ENCODE peak calls at places on chromosomes 4 and X, in ten cellular contexts. N is testis; G is CD8-positive, alpha-beta memory T cell; L is lower lobe of right lung; Z is HepG2; F is aorta; A is GM23248; J is tibial artery; Y is brain microvascular endothelial cell; X is thoracic aorta. D is an unnamed sample. For H3K36me3, the result is how much of the 10 kb centered on the place peaks cover.

GRCh38 chr4:79211490-79211889 is 114.4 kb downstream of the NAA11 start:
- DNase-seq in J (no peak), N (no peak), F (no peak), G (no peak), A (no peak), X (no peak), L (no peak), Y (no peak), Z (no peak), D (no peak)

GRCh38 chr4:146478009-146478408 is 43.7 kb downstream of the SLC10A7 start:
- DNase-seq in A (no peak), F (no peak), Y (no peak), X (no peak), N (no peak), L (no peak), Z (no peak), G (no peak), J (no peak), D (no peak)

GRCh38 chrX:30657542-30658238 is 4.5 kb downstream of the GK start:
- DNase-seq in N (no peak), F (no peak), A (peak), L (no peak), Y (peak), Z (no peak), J (no peak), X (no peak), G (no peak), D (peak)

GRCh38 chr4:161791796-161792556 is 371.8 kb downstream of the FSTL5 start:
- DNase-seq in J (no peak), Z (no peak), F (peak), N (no peak), A (no peak), X (no peak), L (no peak), G (no peak), Y (no peak), D (no peak)

GRCh38 chr4:106062452-106062875 is 167.2 kb downstream of the NPNT start:
- DNase-seq in N (no peak), L (no peak), F (no peak), A (peak), G (no peak), Y (peak), Z (peak), X (no peak), J (no peak), D (peak)

GRCh38 chrX:119190251-119190651 is 45.8 kb upstream of the PGRMC1 start:
- DNase-seq in F (no peak), J (peak), Y (no peak), N (no peak), A (peak), X (no peak), G (no peak), L (no peak), Z (no peak), D (no peak)

GRCh38 chrX:39427492-39428289 is 626.4 kb downstream of the MID1IP1 start:
- DNase-seq in Y (peak), X (no peak), N (no peak), Z (no peak), L (no peak), G (no peak), J (no peak), A (peak), F (no peak), D (peak)

GRCh38 chr4:62455871-62456270 is 1255.7 kb downstream of the ADGRL3 start:
- DNase-seq in Y (peak), J (no peak), G (no peak), N (no peak), L (no peak), X (no peak), F (no peak), Z (no peak), A (no peak), D (peak)

GRCh38 chrX:84046403-84046984 is 141.5 kb downstream of the RPS6KA6 start:
- DNase-seq in Y (no peak), L (no peak), Z (peak), F (no peak), A (peak), N (peak), G (no peak), J (no peak), X (no peak), D (peak)

GRCh38 chrX:78658851-78659744 is at the start of gene RTL3:
- DNase-seq in N (no peak), Z (no peak), L (no peak), F (no peak), A (peak), X (no peak), G (no peak), Y (peak), J (no peak), D (peak)

DNA sequence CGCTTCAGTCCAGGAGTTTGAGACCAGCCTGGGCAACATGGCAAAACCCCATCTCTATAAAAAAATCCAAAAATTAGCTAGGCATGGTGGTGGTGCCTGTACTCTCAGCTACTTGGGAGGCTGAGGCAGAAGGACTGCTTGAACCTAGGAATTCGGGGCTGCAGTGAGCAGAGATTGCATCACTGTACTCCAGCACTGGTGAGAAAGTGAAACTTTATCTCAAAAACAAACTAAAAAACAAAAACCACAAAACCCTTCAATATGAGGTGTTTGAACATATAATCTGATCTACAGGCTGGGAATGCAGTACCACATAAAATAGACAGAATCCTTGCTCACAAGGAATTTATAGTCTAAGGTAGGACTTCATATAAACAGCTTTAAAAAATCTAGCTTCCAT is 103.9 kb downstream of the PDS5A start:
- DNase-seq in N (no peak), X (no peak), Z (no peak), F (no peak), J (no peak), Y (peak), G (no peak), L (no peak), A (peak), D (no peak)
- H3K36me3 ChIP-seq in N (under half), X (under half), Z (half or more), F (under half), J (half or more), Y (under half), G (under half), L (half or more), A (half or more), D (under half)

GRCh38 chrX:154466036-154466435 is 8.0 kb downstream of the PLXNA3 start:
- DNase-seq in A (no peak), J (no peak), Z (no peak), G (no peak), L (no peak), N (no peak), Y (no peak), X (no peak), F (no peak), D (no peak)
- H3K36me3 ChIP-seq in A (under half), J (half or more), Z (under half), G (under half), L (half or more), N (under half), Y (under half), X (under half), F (under half), D (under half)

DNA sequence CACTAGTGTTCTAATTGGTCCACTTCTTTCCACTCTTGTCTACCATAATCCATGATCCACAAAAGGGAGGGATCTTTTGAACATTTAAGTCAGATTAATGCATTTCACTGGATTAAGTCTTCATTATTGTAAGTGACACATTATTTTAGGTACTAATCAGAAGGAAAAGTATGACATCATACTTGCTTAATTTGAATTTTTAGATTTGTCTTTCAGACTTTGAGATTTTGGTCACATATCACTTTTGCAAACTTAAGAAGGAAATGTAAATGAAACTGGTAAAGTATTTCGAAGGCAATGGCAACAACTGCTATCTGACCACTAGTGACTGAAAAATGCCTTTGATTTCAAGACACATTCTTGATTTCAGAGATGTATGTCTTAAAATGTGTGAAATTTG is 5.2 kb downstream of the MMRN1 start:
- DNase-seq in X (no peak), L (no peak), F (no peak), N (no peak), Z (no peak), Y (no peak), A (no peak), G (no peak), J (no peak), D (no peak)
- H3K36me3 ChIP-seq in X (under half), L (under half), F (under half), N (under half), Z (under half), Y (under half), A (under half), G (under half), J (under half), D (under half)

GRCh38 chrX:9687899-9688298 is 77.7 kb downstream of the GPR143 start:
- DNase-seq in J (no peak), G (no peak), X (no peak), A (no peak), N (no peak), L (no peak), Z (no peak), Y (no peak), F (no peak), D (no peak)

GRCh38 chrX:9683350-9683749 is 82.3 kb downstream of the GPR143 start:
- DNase-seq in A (no peak), N (no peak), Z (no peak), F (no peak), L (no peak), J (no peak), X (no peak), Y (no peak), G (no peak), D (no peak)

GRCh38 chrX:9690046-9690445 is 75.6 kb downstream of the GPR143 start:
- DNase-seq in X (no peak), Z (no peak), L (no peak), J (no peak), F (no peak), Y (no peak), A (no peak), N (no peak), G (no peak), D (no peak)

GRCh38 chrX:9693307-9694001 is 72.2 kb downstream of the GPR143 start:
- DNase-seq in N (no peak), A (no peak), G (no peak), X (no peak), J (no peak), Y (no peak), F (no peak), L (no peak), Z (no peak), D (no peak)

DNA sequence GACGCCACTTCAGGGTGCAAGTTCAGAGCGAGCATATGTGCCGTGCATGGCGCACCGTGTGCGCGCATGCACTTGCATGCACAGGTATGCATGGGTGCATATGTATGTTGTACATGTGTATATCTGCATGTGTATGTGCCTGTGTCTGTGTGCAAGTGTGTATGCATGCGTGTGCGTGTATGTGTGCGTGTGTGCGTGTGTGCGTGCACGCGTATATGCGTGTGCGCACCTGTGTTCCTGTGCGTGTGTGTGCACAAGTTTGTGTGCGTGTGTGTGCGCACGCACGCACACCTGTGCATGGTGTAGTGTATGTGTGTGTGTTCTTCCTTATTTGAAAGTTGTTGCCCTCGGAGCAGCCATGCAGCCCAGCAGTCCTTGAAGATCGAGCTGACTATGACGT is 76.8 kb downstream of the GPR143 start:
- DNase-seq in F (no peak), N (no peak), A (no peak), Y (no peak), X (no peak), L (no peak), Z (no peak), G (no peak), J (no peak), D (no peak)
- H3K36me3 ChIP-seq in F (under half), N (under half), A (under half), Y (under half), X (under half), L (under half), Z (under half), G (under half), J (half or more), D (under half)

GRCh38 chr4:121679267-121679666 is 17.5 kb downstream of the ANXA5 start:
- DNase-seq in F (no peak), Z (no peak), A (no peak), N (no peak), Y (no peak), G (no peak), J (no peak), X (no peak), L (no peak), D (no peak)
- H3K36me3 ChIP-seq in F (under half), Z (half or more), A (half or more), N (under half), Y (half or more), G (under half), J (half or more), X (under half), L (half or more), D (half or more)

DNA sequence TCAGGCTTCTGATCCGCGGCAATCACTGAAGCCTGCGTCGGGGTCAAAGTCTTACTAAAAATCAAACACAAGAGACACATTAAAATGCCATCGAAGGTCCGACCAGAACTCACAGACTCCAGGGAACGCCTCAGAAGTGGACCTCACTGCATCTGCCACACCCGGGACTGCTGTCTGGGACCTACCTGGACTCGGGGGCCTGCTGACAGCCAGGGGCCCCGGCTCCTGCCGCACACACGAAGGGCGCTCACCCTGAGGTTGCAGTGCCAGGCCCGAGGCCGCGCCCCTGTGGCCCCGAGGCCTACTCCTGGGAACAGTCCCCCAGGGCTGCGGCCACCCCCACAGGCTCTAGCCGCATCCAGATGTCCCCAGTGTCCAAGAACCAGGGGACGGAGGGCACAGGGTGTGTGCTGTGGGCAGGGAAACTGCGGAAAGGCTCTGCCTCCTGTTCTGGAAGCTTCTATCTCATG is 7.4 kb downstream of the CTBP1 start:
- DNase-seq in X (no peak), J (peak), F (peak), Z (no peak), N (no peak), L (no peak), Y (no peak), G (no peak), A (no peak), D (no peak)
- H3K36me3 ChIP-seq in X (under half), J (half or more), F (under half), Z (under half), N (under half), L (under half), Y (under half), G (under half), A (under half), D (under half)

D was measured in mammary epithelial cell.